ENCODE peak calls at places on chromosomes 11 and 22, in four cellular contexts. One of them, this sample, is unnamed.

GRCh38 chr11:84714316-84714780 is 912.8 kb downstream of the DLG2 start:
- DNase-seq in substantia nigra: peak
- DNase-seq in iris pigment epithelial cell: peak
- DNase-seq in foreskin melanocyte: peak
- DNase-seq in this sample: no peak

GRCh38 chr11:133041928-133042890 is 490.1 kb downstream of the OPCML start:
- DNase-seq in substantia nigra: no peak
- DNase-seq in iris pigment epithelial cell: no peak
- DNase-seq in foreskin melanocyte: no peak
- DNase-seq in this sample: no peak

GRCh38 chr11:46248270-46249102 is 29.0 kb upstream of the CREB3L1 start:
- DNase-seq in substantia nigra: no peak
- DNase-seq in iris pigment epithelial cell: peak
- DNase-seq in foreskin melanocyte: peak
- DNase-seq in this sample: no peak

GRCh38 chr11:94854770-94855633 is 86.8 kb downstream of the AMOTL1 start:
- DNase-seq in substantia nigra: no peak
- DNase-seq in iris pigment epithelial cell: no peak
- DNase-seq in foreskin melanocyte: no peak
- DNase-seq in this sample: no peak

GRCh38 chr11:69896250-69896649 is 77.0 kb upstream of the FGF3 start:
- DNase-seq in substantia nigra: no peak
- DNase-seq in iris pigment epithelial cell: peak
- DNase-seq in foreskin melanocyte: no peak
- DNase-seq in this sample: no peak

GRCh38 chr22:37910863-37911262 is 4.8 kb downstream of the MICALL1 start:
- DNase-seq in substantia nigra: no peak
- DNase-seq in iris pigment epithelial cell: no peak
- DNase-seq in foreskin melanocyte: no peak
- DNase-seq in this sample: no peak

GRCh38 chr22:41822289-41823057 is 10.4 kb upstream of the SREBF2 start:
- DNase-seq in substantia nigra: no peak
- DNase-seq in iris pigment epithelial cell: peak
- DNase-seq in foreskin melanocyte: no peak
- DNase-seq in this sample: no peak

GRCh38 chr11:65187146-65187675 is 5.5 kb downstream of the CAPN1 start:
- DNase-seq in substantia nigra: no peak
- DNase-seq in iris pigment epithelial cell: no peak
- DNase-seq in foreskin melanocyte: no peak
- DNase-seq in this sample: no peak

GRCh38 chr22:37442537-37442936 is 15.3 kb upstream of the ELFN2 start:
- DNase-seq in substantia nigra: no peak
- DNase-seq in iris pigment epithelial cell: peak
- DNase-seq in foreskin melanocyte: no peak
- DNase-seq in this sample: no peak

GRCh38 chr11:66745356-66746235 is 16.6 kb upstream of the SPTBN2 start:
- DNase-seq in substantia nigra: no peak
- DNase-seq in iris pigment epithelial cell: no peak
- DNase-seq in foreskin melanocyte: no peak
- DNase-seq in this sample: peak

GRCh38 chr22:48182896-48183805 is 1420.7 kb downstream of the TBC1D22A start:
- DNase-seq in substantia nigra: no peak
- DNase-seq in iris pigment epithelial cell: no peak
- DNase-seq in foreskin melanocyte: no peak
- DNase-seq in this sample: no peak

GRCh38 chr22:35480627-35481565 is 59.7 kb upstream of the RASD2 start:
- DNase-seq in substantia nigra: no peak
- DNase-seq in iris pigment epithelial cell: no peak
- DNase-seq in foreskin melanocyte: no peak
- DNase-seq in this sample: no peak

GRCh38 chr11:10122337-10123197 is 171.5 kb downstream of the SBF2 start:
- DNase-seq in substantia nigra: no peak
- DNase-seq in iris pigment epithelial cell: peak
- DNase-seq in foreskin melanocyte: no peak
- DNase-seq in this sample: peak

GRCh38 chr11:67504023-67504949 is 877 bp downstream of the PITPNM1 start:
- DNase-seq in substantia nigra: no peak
- DNase-seq in iris pigment epithelial cell: peak
- DNase-seq in foreskin melanocyte: peak
- DNase-seq in this sample: no peak

GRCh38 chr11:18065572-18065971 is 19.5 kb upstream of the TPH1 start:
- DNase-seq in substantia nigra: no peak
- DNase-seq in iris pigment epithelial cell: no peak
- DNase-seq in foreskin melanocyte: no peak
- DNase-seq in this sample: no peak

GRCh38 chr22:42945027-42945426 is 69.9 kb downstream of the PACSIN2 start:
- DNase-seq in substantia nigra: no peak
- DNase-seq in iris pigment epithelial cell: no peak
- DNase-seq in foreskin melanocyte: no peak
- DNase-seq in this sample: no peak

GRCh38 chr11:23727821-23728220 is 769.0 kb upstream of the LUZP2 start:
- DNase-seq in substantia nigra: no peak
- DNase-seq in iris pigment epithelial cell: peak
- DNase-seq in foreskin melanocyte: no peak
- DNase-seq in this sample: no peak

GRCh38 chr11:67120881-67121710 is 2.0 kb downstream of the KDM2A start:
- DNase-seq in substantia nigra: no peak
- DNase-seq in iris pigment epithelial cell: peak
- DNase-seq in foreskin melanocyte: peak
- DNase-seq in this sample: peak

GRCh38 chr11:6992457-6993431 is 27.4 kb downstream of the ZNF214 start:
- DNase-seq in substantia nigra: no peak
- DNase-seq in iris pigment epithelial cell: peak
- DNase-seq in foreskin melanocyte: no peak
- DNase-seq in this sample: no peak

GRCh38 chr22:50684986-50685385 is 12.4 kb downstream of the SHANK3 start:
- DNase-seq in substantia nigra: no peak
- DNase-seq in iris pigment epithelial cell: no peak
- DNase-seq in foreskin melanocyte: no peak
- DNase-seq in this sample: no peak

GRCh38 chr11:19795082-19795481 is 82.4 kb downstream of the NAV2 start:
- DNase-seq in substantia nigra: no peak
- DNase-seq in iris pigment epithelial cell: peak
- DNase-seq in foreskin melanocyte: no peak
- DNase-seq in this sample: no peak

GRCh38 chr11:75471134-75471943 is 38.3 kb upstream of the KLHL35 start:
- DNase-seq in substantia nigra: no peak
- DNase-seq in iris pigment epithelial cell: no peak
- DNase-seq in foreskin melanocyte: no peak
- DNase-seq in this sample: no peak

This sample was measured in GM12864.